ENCODE peak calls at places on chromosomes 13 and 19, in nine cellular contexts. M is GM23248, P is HCT116, L is PC-3, Z is SK-N-SH, B is GM23338, I is OCI-LY7, S is hepatocyte, G is MM.1S. O is an unnamed sample.

GRCh38 chr19:30492581-30492980 is 120.4 kb downstream of the ZNF536 start:
- DNase-seq in M (no peak), P (no peak), L (no peak), Z (no peak), B (peak), I (no peak), S (no peak), G (no peak), O (no peak)

GRCh38 chr13:36454962-36455361 is 22.7 kb downstream of the CCNA1 start:
- DNase-seq in M (no peak), P (no peak), L (no peak), Z (peak), B (no peak), I (no peak), S (no peak), G (peak), O (no peak)

GRCh38 chr19:3547301-3547731 is 8.3 kb downstream of the TEKTIP1 start:
- DNase-seq in M (peak), P (no peak), L (peak), Z (peak), B (no peak), I (peak), S (no peak), G (no peak), O (peak)

GRCh38 chr19:40585677-40586422 is 9.2 kb downstream of the SHKBP1 start:
- DNase-seq in M (peak), P (no peak), L (peak), Z (no peak), B (no peak), I (no peak), S (no peak), G (no peak), O (no peak)

GRCh38 chr13:46140044-46140443 is 35.2 kb upstream of the CPB2 start:
- DNase-seq in M (no peak), P (no peak), L (no peak), Z (no peak), B (no peak), I (no peak), S (no peak), G (no peak), O (no peak)

GRCh38 chr13:21152251-21152899 is 24.0 kb downstream of the SKA3 start:
- DNase-seq in M (no peak), P (no peak), L (no peak), Z (no peak), B (peak), I (no peak), S (no peak), G (no peak), O (peak)

GRCh38 chr13:75359266-75359665 is 122.7 kb downstream of the TBC1D4 start:
- DNase-seq in M (peak), P (peak), L (peak), Z (no peak), B (peak), I (no peak), S (no peak), G (no peak), O (peak)

GRCh38 chr19:10643968-10644290 is 10.2 kb upstream of the ILF3 start:
- DNase-seq in M (no peak), P (no peak), L (no peak), Z (peak), B (no peak), I (no peak), S (peak), G (no peak), O (no peak)

GRCh38 chr19:17671906-17672305 is 16.2 kb downstream of the UNC13A start:
- DNase-seq in M (peak), P (peak), L (peak), Z (peak), B (peak), I (peak), S (no peak), G (peak), O (peak)

GRCh38 chr13:60000081-60000480 is 163.6 kb downstream of the DIAPH3 start:
- DNase-seq in M (no peak), P (no peak), L (no peak), Z (no peak), B (no peak), I (no peak), S (no peak), G (no peak), O (no peak)

GRCh38 chr13:27264181-27264580 is 6.4 kb upstream of the RASL11A start:
- DNase-seq in M (peak), P (no peak), L (no peak), Z (peak), B (no peak), I (peak), S (peak), G (no peak), O (no peak)

GRCh38 chr13:102699419-102699961 is 4.6 kb upstream of the METTL21C start:
- DNase-seq in M (no peak), P (no peak), L (no peak), Z (no peak), B (no peak), I (no peak), S (no peak), G (no peak), O (no peak)

DNA sequence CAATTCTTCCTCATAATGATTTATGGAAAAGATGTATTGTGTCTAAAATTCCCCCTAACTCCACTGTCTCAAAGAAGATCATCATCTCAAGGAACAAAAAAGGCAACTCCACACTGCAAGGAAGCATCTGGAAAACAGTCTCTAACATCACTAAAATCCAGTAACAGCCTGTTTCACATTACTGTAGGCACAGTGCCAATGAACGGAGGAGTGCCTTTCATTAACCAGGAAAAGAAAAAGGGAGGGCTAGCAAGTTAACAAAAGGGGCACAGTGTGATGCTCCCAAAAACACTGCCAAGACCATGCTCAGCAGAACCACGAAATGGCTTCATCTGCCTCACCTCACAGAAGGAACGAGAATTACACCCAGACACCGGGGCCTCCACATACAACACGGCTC is 8.5 kb downstream of the TMTC4 start:
- DNase-seq in M (no peak), P (no peak), L (no peak), Z (peak), B (no peak), I (no peak), S (peak), G (no peak), O (no peak)
- TF ChIP-seq EZH2phosphoT487 in M (no peak), P (no peak), L (no peak), Z (no peak), B (no peak), I (no peak), S (no peak), G (no peak), O (no peak)

GRCh38 chr13:78977311-78977710 is 318.4 kb upstream of the OBI1 start:
- DNase-seq in M (no peak), P (no peak), L (peak), Z (no peak), B (no peak), I (no peak), S (no peak), G (no peak), O (no peak)

GRCh38 chr13:78981913-78982312 is 323.0 kb upstream of the OBI1 start:
- DNase-seq in M (no peak), P (no peak), L (no peak), Z (no peak), B (no peak), I (no peak), S (no peak), G (no peak), O (no peak)

GRCh38 chr13:78979349-78979748 is 320.4 kb upstream of the OBI1 start:
- DNase-seq in M (no peak), P (no peak), L (no peak), Z (no peak), B (no peak), I (no peak), S (no peak), G (no peak), O (no peak)

GRCh38 chr13:78976696-78977095 is 317.7 kb upstream of the OBI1 start:
- DNase-seq in M (no peak), P (no peak), L (no peak), Z (no peak), B (no peak), I (no peak), S (no peak), G (no peak), O (no peak)

DNA sequence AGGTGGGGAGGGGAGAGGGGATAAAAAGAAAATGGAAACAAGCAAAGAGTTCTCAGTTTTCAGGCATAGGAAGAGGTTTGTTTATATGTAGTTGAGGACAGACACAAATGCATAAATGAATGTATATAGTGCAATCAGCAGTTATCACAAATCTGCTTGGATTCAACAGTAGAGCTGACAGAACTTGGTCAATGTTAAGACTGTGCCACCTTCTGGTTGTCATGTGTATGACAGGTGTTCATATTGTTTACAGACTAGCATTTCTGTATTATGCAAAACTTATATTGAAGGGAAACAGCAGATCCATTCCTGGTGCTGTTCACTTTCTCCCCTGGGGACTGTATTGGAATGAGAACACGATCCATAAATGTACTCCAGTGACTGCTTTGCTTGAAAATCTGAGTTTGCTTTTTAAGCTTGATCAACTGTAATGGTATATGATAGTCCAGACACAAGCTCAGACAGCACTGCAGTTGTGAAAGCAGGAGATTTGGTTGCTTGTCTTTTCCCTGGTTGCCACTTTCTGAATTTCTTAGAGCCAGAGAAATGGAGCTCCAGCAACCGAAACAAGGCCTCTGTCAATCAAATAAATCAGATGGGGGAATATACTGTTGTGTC is 319.5 kb upstream of the OBI1 start:
- DNase-seq in M (peak), P (peak), L (peak), Z (peak), B (peak), I (peak), S (peak), G (peak), O (peak)
- H3K27ac ChIP-seq in M (no peak), P (no peak), L (no peak), Z (no peak), B (no peak), I (no peak), S (no peak), G (no peak), O (no peak)

DNA sequence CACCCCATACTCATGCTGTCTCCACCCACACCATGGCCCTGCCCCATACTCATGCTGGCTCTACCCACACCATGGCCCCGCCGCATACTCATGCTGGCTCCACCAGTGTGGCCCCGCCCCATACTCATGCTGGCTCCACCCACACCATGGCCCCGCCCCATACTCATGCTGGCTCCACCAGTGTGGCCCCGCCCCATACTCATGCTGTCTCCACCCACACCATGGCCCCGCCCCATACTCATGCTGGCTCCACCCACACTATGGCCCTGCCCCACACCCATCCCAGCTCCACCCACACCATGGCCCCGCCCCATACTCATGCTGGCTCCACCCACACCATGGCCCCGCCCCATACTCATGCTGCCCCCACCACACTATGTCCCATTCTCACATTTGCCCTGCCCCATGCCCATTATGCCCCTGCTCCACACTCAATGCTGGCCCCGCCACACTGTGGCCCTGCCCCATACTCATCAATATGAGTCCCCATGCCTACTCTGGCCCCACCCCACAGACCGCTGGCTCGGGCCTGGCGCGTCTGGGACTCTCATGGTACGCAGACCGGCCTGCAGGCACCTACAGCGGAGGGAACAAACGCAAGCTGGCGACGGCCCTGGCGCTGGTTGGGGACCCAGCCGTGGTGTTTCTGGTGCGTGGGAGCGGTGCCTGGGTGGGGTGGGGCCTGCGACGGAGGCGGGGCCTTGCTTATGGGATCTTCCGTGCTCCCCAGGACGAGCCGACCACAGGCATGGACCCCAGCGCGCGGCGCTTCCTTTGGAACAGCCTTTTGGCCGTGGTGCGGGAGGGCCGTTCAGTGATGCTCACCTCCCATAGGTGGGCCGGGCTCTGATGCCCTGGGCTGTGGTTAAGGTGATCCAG is 3.7 kb upstream of the ARHGAP45 start:
- DNase-seq in M (peak), P (peak), L (peak), Z (peak), B (peak), I (peak), S (no peak), G (peak), O (no peak)
- TF ChIP-seq EZH2phosphoT487 in M (no peak), P (no peak), L (no peak), Z (no peak), B (no peak), I (no peak), S (no peak), G (no peak), O (no peak)

GRCh38 chr19:51724543-51724942 is 752 bp upstream of the HAS1 start:
- DNase-seq in M (peak), P (no peak), L (no peak), Z (no peak), B (no peak), I (no peak), S (no peak), G (no peak), O (no peak)
- H3K27ac ChIP-seq in M (no peak), P (no peak), L (no peak), Z (no peak), B (no peak), I (no peak), S (no peak), G (no peak), O (no peak)

GRCh38 chr19:9370747-9371619 is 8.2 kb downstream of the ZNF177 start:
- DNase-seq in M (no peak), P (no peak), L (no peak), Z (no peak), B (no peak), I (no peak), S (no peak), G (no peak), O (no peak)
- TF ChIP-seq EZH2phosphoT487 in M (no peak), P (no peak), L (no peak), Z (no peak), B (no peak), I (no peak), S (no peak), G (no peak), O (no peak)